ENCODE peak calls at places on chromosomes 1 and 21, in four cellular contexts. G is HL-60, J is K562, Z is GM12878. Y is an unnamed sample.

GRCh38 chr1:227764019-227764391 is 28.8 kb downstream of the SNAP47 start:
- DNase-seq in G (no peak), J (no peak), Z (no peak), Y (no peak)

GRCh38 chr1:41622859-41623732 is 138.6 kb upstream of the EDN2 start:
- DNase-seq in G (no peak), J (no peak), Z (peak), Y (peak)

GRCh38 chr1:165169028-165169427 is 187.5 kb downstream of the LMX1A start:
- DNase-seq in G (no peak), J (no peak), Z (no peak), Y (no peak)

GRCh38 chr1:221741364-221741970 is 422 bp downstream of the DUSP10 start:
- DNase-seq in G (peak), J (peak), Z (no peak), Y (no peak)

GRCh38 chr1:220271706-220272046 is 577 bp downstream of the RAB3GAP2 start:
- DNase-seq in G (no peak), J (peak), Z (no peak), Y (no peak)

GRCh38 chr1:18955442-18956188 is 861 bp downstream of the IFFO2 start:
- DNase-seq in G (no peak), J (peak), Z (no peak), Y (peak)

GRCh38 chr1:206687915-206688442 is 3.3 kb downstream of the MAPKAPK2 start:
- DNase-seq in G (no peak), J (peak), Z (no peak), Y (no peak)

GRCh38 chr1:8880068-8880676 is 1.7 kb upstream of the ENO1 start:
- DNase-seq in G (no peak), J (peak), Z (no peak), Y (peak)

GRCh38 chr1:181257117-181257516 is 168.6 kb downstream of the IER5 start:
- DNase-seq in G (no peak), J (no peak), Z (peak), Y (no peak)

GRCh38 chr1:113455374-113455773 is 65.1 kb downstream of the MAGI3 start:
- DNase-seq in G (no peak), J (no peak), Z (no peak), Y (no peak)

GRCh38 chr1:157140068-157140588 is 1.9 kb upstream of the ETV3 start:
- DNase-seq in G (no peak), J (no peak), Z (no peak), Y (no peak)

GRCh38 chr1:32612189-32612881 is 38.0 kb downstream of the ZBTB8OS start:
- DNase-seq in G (no peak), J (peak), Z (no peak), Y (peak)

GRCh38 chr1:84257617-84258016 is 43.9 kb upstream of the SAMD13 start:
- DNase-seq in G (no peak), J (no peak), Z (no peak), Y (no peak)

GRCh38 chr1:182783068-182783467 is 6.5 kb upstream of the NPL start:
- DNase-seq in G (no peak), J (no peak), Z (no peak), Y (no peak)

GRCh38 chr1:155186266-155186954 is 12.8 kb downstream of the TRIM46 start:
- DNase-seq in G (no peak), J (no peak), Z (no peak), Y (no peak)

GRCh38 chr1:50228871-50229384 is 120.2 kb downstream of the ELAVL4 start:
- DNase-seq in G (no peak), J (no peak), Z (no peak), Y (no peak)

GRCh38 chr1:27306892-27307850 is 14.8 kb upstream of the TMEM222 start:
- DNase-seq in G (no peak), J (peak), Z (no peak), Y (no peak)

GRCh38 chr1:39410915-39411436 is 80.5 kb upstream of the BMP8A start:
- DNase-seq in G (no peak), J (peak), Z (no peak), Y (peak)

GRCh38 chr1:45411510-45411899 is 71.3 kb upstream of the MUTYH start:
- DNase-seq in G (no peak), J (no peak), Z (no peak), Y (no peak)

GRCh38 chr1:34858901-34859441 is 578 bp downstream of the SMIM12 start:
- DNase-seq in G (no peak), J (peak), Z (no peak), Y (peak)

GRCh38 chr1:119097380-119097779 is 43.1 kb downstream of the WARS2 start:
- DNase-seq in G (no peak), J (no peak), Z (no peak), Y (no peak)

GRCh38 chr1:22861764-22862440 is 110.8 kb downstream of the LACTBL1 start:
- DNase-seq in G (no peak), J (peak), Z (no peak), Y (no peak)

GRCh38 chr21:39700318-39700717 is 44.7 kb upstream of the IGSF5 start:
- DNase-seq in G (no peak), J (no peak), Z (no peak), Y (no peak)

GRCh38 chr1:20373286-20373685 is 82.6 kb downstream of the VWA5B1 start:
- DNase-seq in G (no peak), J (no peak), Z (no peak), Y (no peak)

GRCh38 chr1:41674501-41674900 is 190.0 kb upstream of the EDN2 start:
- DNase-seq in G (no peak), J (no peak), Z (no peak), Y (no peak)

GRCh38 chr1:1304331-1305299 is 3.1 kb downstream of the ACAP3 start:
- DNase-seq in G (no peak), J (peak), Z (no peak), Y (no peak)

GRCh38 chr1:33723251-33723650 is 140.6 kb upstream of the HMGB4 start:
- DNase-seq in G (no peak), J (no peak), Z (no peak), Y (no peak)

GRCh38 chr1:243447342-243447741 is 191.5 kb downstream of the SDCCAG8 start:
- DNase-seq in G (peak), J (peak), Z (no peak), Y (no peak)

GRCh38 chr1:87592156-87592555 is 263.5 kb downstream of the LMO4 start:
- DNase-seq in G (no peak), J (no peak), Z (peak), Y (no peak)

GRCh38 chr1:16612332-16613172 is 812 bp downstream of the NBPF1 start:
- DNase-seq in G (no peak), J (peak), Z (no peak), Y (no peak)

GRCh38 chr1:110337704-110338199 is 1.4 kb upstream of the RBM15 start:
- DNase-seq in G (no peak), J (peak), Z (no peak), Y (peak)

GRCh38 chr1:168582690-168583325 is 6.4 kb downstream of the XCL1 start:
- DNase-seq in G (no peak), J (no peak), Z (no peak), Y (no peak)

GRCh38 chr1:104855550-104855949 is 1105.9 kb downstream of the AMY1C start:
- DNase-seq in G (no peak), J (no peak), Z (no peak), Y (no peak)

GRCh38 chr1:93779540-93780121 is 98.0 kb upstream of the BCAR3 start:
- DNase-seq in G (no peak), J (no peak), Z (no peak), Y (no peak)

GRCh38 chr1:241553886-241554592 is 21.9 kb downstream of the KMO start:
- DNase-seq in G (no peak), J (no peak), Z (no peak), Y (no peak)

GRCh38 chr1:181985281-181985680 is 76.2 kb downstream of the ZNF648 start:
- DNase-seq in G (no peak), J (no peak), Z (no peak), Y (no peak)

GRCh38 chr1:110888049-110888448 is 15.1 kb downstream of the CD53 start:
- DNase-seq in G (no peak), J (no peak), Z (no peak), Y (no peak)

DNA sequence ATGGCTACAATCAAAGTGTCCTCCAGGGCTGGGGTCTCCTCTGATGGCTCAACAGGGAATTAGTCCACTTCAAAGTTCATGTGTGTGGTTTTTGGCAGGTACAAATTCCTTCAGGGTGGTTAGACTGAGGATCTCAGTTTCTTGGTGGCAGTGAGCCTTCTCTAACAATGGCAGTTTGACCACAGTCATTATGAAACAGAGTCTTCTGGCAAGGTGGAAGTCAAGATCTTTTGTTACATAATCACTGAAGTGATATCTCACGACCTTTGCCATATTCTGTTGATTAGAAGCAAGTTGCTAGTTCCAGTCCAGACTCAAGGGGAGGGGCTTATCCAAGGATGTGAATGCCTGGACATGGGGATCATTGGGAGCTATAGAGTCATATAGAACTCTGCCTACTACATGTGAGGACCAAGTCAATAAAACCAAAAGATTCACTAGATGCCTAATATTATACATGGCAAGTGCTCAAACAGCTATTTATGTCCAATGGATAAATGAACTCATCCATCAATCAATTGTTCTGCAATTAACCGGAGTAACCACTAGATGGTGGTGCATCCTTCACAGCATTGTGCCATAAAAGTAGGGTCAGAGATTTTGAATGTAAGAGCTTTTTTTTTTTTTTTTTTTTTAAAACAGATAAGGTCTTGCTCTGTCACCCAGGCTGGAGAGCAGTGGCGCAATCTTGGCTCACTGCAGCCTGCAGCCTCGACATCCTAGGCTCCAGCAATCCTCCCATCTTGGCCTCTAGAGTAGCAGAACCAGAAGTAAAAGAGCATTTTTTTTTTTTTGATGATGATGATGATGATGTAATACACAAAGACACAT is 131.9 kb downstream of the CRB1 start:
- DNase-seq in G (peak), J (peak), Z (peak), Y (no peak)
- TF ChIP-seq SPI1 in G (no peak), J (no peak), Z (no peak), Y (no peak)

GRCh38 chr1:204104331-204105222 is 31.7 kb downstream of the SOX13 start:
- DNase-seq in G (no peak), J (no peak), Z (no peak), Y (no peak)
- TF ChIP-seq SPI1 in G (peak), J (peak), Z (no peak), Y (no peak)

GRCh38 chr1:62585481-62586155 is 11.7 kb upstream of the ANGPTL3 start:
- DNase-seq in G (no peak), J (no peak), Z (no peak), Y (no peak)
- TF ChIP-seq SPI1 in G (no peak), J (no peak), Z (no peak), Y (no peak)

GRCh38 chr1:211711313-211711712 is 35.9 kb upstream of the NEK2 start:
- DNase-seq in G (no peak), J (no peak), Z (no peak), Y (no peak)

GRCh38 chr1:211704567-211704942 is 29.1 kb upstream of the NEK2 start:
- DNase-seq in G (no peak), J (no peak), Z (no peak), Y (no peak)

GRCh38 chr1:211705439-211706205 is 30.2 kb upstream of the NEK2 start:
- DNase-seq in G (no peak), J (no peak), Z (no peak), Y (no peak)

GRCh38 chr1:211703812-211704566 is 28.6 kb upstream of the NEK2 start:
- DNase-seq in G (no peak), J (no peak), Z (no peak), Y (no peak)

GRCh38 chr1:211708006-211708405 is 32.6 kb upstream of the NEK2 start:
- DNase-seq in G (no peak), J (no peak), Z (no peak), Y (no peak)
- TF ChIP-seq SPI1 in G (no peak), J (no peak), Z (no peak), Y (no peak)

DNA sequence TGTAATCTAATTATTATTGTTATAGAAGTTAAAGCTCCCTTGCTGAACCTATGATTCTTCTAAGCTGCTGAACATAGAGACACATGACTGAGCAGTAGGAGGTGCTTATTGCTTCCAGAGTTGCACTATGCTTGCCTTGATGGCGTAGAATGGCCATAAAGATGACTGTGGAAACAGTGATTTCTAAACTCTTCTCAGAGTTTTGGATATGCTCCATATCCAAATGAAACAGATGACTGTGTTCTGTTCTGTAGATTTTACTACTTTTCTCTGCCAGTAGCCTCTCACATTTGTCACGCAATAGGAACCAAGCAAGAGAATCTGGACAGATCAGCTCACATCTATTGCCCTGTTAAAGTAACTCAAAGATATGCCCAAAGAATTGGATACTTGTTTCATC is 88.1 kb upstream of the CACYBP start:
- DNase-seq in G (no peak), J (no peak), Z (no peak), Y (no peak)
- TF ChIP-seq SPI1 in G (no peak), J (no peak), Z (no peak), Y (no peak)

GRCh38 chr1:5514519-5515183 is 477.6 kb downstream of the NPHP4 start:
- DNase-seq in G (peak), J (peak), Z (no peak), Y (peak)
- TF ChIP-seq SPI1 in G (no peak), J (no peak), Z (no peak), Y (no peak)

GRCh38 chr1:151282883-151283725 is 1.0 kb downstream of the ZNF687 start:
- DNase-seq in G (peak), J (peak), Z (no peak), Y (no peak)
- TF ChIP-seq SPI1 in G (peak), J (peak), Z (no peak), Y (no peak)